ENCODE peak calls at places on chromosomes 2 and 18, in ten cellular contexts. O is EH; K is breast epithelium; H is DMS79; C is stimulated activated CD8-positive, alpha-beta memory T cell treated with anti-CD3 and anti-CD28 coated beads, Interleukin-4, amount 100 ng/mL, for 4 hours; M is SW480; B is upper lobe of right lung; E is stomach; R is heart left ventricle; L is SIG-M5. Z is an unnamed sample.

GRCh38 chr18:13615432-13615861 is 110.9 kb downstream of the FAM210A start:
- DNase-seq in O (peak; percentile 4), K (no peak), H (no peak), C (no peak), M (no peak), B (no peak), E (no peak), R (no peak), L (no peak), Z (no peak)

GRCh38 chr18:24809173-24809955 is 348.9 kb downstream of the HRH4 start:
- DNase-seq in O (no peak), K (no peak), H (no peak), C (no peak), M (no peak), B (no peak), E (no peak), R (no peak), L (no peak), Z (no peak)

GRCh38 chr2:202933139-202933510 is 21.1 kb downstream of the CARF start:
- DNase-seq in O (no peak), K (no peak), H (no peak), C (no peak), M (no peak), B (no peak), E (no peak), R (no peak), L (no peak), Z (no peak)

GRCh38 chr2:39696072-39696471 is 30.4 kb downstream of the TMEM178A start:
- DNase-seq in O (peak; percentile 87), K (no peak), H (peak; percentile 73), C (no peak), M (no peak), B (no peak), E (no peak), R (no peak), L (no peak), Z (no peak)

GRCh38 chr2:10518470-10519060 is 70.4 kb upstream of the ODC1 start:
- DNase-seq in O (no peak), K (no peak), H (no peak), C (no peak), M (no peak), B (no peak), E (no peak), R (no peak), L (no peak), Z (no peak)

GRCh38 chr2:112751451-112752197 is 12.8 kb downstream of the CKAP2L start:
- DNase-seq in O (peak; percentile 59), K (no peak), H (no peak), C (no peak), M (no peak), B (no peak), E (no peak), R (no peak), L (no peak), Z (no peak)

GRCh38 chr2:101400516-101401315 is 13.4 kb upstream of the CREG2 start:
- DNase-seq in O (peak; percentile 3), K (no peak), H (no peak), C (no peak), M (no peak), B (no peak), E (no peak), R (no peak), L (no peak), Z (no peak)

GRCh38 chr2:30862054-30862651 is 54.9 kb upstream of the CAPN13 start:
- DNase-seq in O (peak; percentile 80), K (no peak), H (no peak), C (peak; percentile 5), M (peak; percentile 79), B (no peak), E (peak; percentile 71), R (peak; percentile 55), L (no peak), Z (no peak)

GRCh38 chr2:173076557-173077345 is 1.1 kb downstream of the MAP3K20 start:
- DNase-seq in O (peak; percentile 61), K (peak; percentile 48), H (no peak), C (no peak), M (peak; percentile 12), B (peak; percentile 80), E (peak; percentile 44), R (peak; percentile 47), L (no peak), Z (no peak)

GRCh38 chr2:133422946-133423345 is 145.3 kb downstream of the NCKAP5 start:
- DNase-seq in O (peak; percentile 89), K (no peak), H (no peak), C (no peak), M (no peak), B (no peak), E (no peak), R (no peak), L (no peak), Z (no peak)

GRCh38 chr18:26700201-26700600 is 151.8 kb upstream of the KCTD1 start:
- DNase-seq in O (no peak), K (no peak), H (no peak), C (no peak), M (no peak), B (no peak), E (no peak), R (no peak), L (no peak), Z (no peak)

GRCh38 chr2:128414351-128414750 is 95.7 kb upstream of the HS6ST1 start:
- DNase-seq in O (no peak), K (no peak), H (no peak), C (no peak), M (no peak), B (peak; percentile 38), E (peak; percentile 10), R (no peak), L (no peak), Z (peak; percentile 13)

GRCh38 chr2:128513416-128514283 is 195.0 kb upstream of the HS6ST1 start:
- DNase-seq in O (no peak), K (no peak), H (no peak), C (no peak), M (no peak), B (peak; percentile 68), E (no peak), R (no peak), L (peak; percentile 68), Z (no peak)

GRCh38 chr18:11676867-11677266 is 12.2 kb upstream of the GNAL start:
- DNase-seq in O (no peak), K (no peak), H (no peak), C (no peak), M (peak; percentile 12), B (no peak), E (no peak), R (no peak), L (no peak), Z (no peak)

GRCh38 chr2:13255485-13255884 is 538.7 kb downstream of the TRIB2 start:
- DNase-seq in O (no peak), K (no peak), H (no peak), C (no peak), M (no peak), B (no peak), E (no peak), R (no peak), L (no peak), Z (no peak)

GRCh38 chr2:7456762-7457161 is 539.5 kb downstream of the RNF144A start:
- DNase-seq in O (no peak), K (no peak), H (no peak), C (no peak), M (no peak), B (no peak), E (no peak), R (no peak), L (no peak), Z (no peak)

GRCh38 chr2:109510136-109511028 is 103.4 kb downstream of the SEPTIN10 start:
- DNase-seq in O (peak; percentile 80), K (peak; percentile 62), H (peak; percentile 56), C (peak; percentile 41), M (peak; percentile 79), B (peak; percentile 83), E (peak; percentile 84), R (peak; percentile 67), L (no peak), Z (no peak)

GRCh38 chr2:135951071-135951583 is 34.3 kb downstream of the DARS1 start:
- DNase-seq in O (no peak), K (no peak), H (peak; percentile 92), C (no peak), M (no peak), B (no peak), E (no peak), R (no peak), L (no peak), Z (no peak)

GRCh38 chr2:25375371-25375988 is 33.8 kb upstream of the DNMT3A start:
- DNase-seq in O (no peak), K (peak; percentile 17), H (no peak), C (no peak), M (no peak), B (peak; percentile 38), E (peak; percentile 18), R (no peak), L (no peak), Z (no peak)

GRCh38 chr2:202848813-202849212 is 22.8 kb downstream of the ICA1L start:
- DNase-seq in O (no peak), K (no peak), H (no peak), C (no peak), M (no peak), B (peak; percentile 77), E (no peak), R (no peak), L (no peak), Z (no peak)

GRCh38 chr2:178225011-178225817 is 30.9 kb downstream of the OSBPL6 start:
- DNase-seq in O (peak; percentile 55), K (no peak), H (peak; percentile 27), C (no peak), M (no peak), B (no peak), E (no peak), R (no peak), L (no peak), Z (no peak)

GRCh38 chr2:17620280-17620679 is 79.8 kb downstream of the VSNL1 start:
- DNase-seq in O (peak; percentile 43), K (peak; percentile 73), H (no peak), C (no peak), M (no peak), B (no peak), E (no peak), R (peak; percentile 61), L (no peak), Z (no peak)

GRCh38 chr2:240348522-240348921 is 86.9 kb upstream of the GPC1 start:
- DNase-seq in O (no peak), K (no peak), H (no peak), C (no peak), M (no peak), B (no peak), E (no peak), R (no peak), L (no peak), Z (no peak)

GRCh38 chr18:33612632-33613031 is 34.6 kb downstream of the ASXL3 start:
- DNase-seq in O (no peak), K (no peak), H (no peak), C (no peak), M (no peak), B (no peak), E (no peak), R (no peak), L (no peak), Z (no peak)

GRCh38 chr18:13520306-13520705 is 206.1 kb downstream of the FAM210A start:
- DNase-seq in O (no peak), K (no peak), H (no peak), C (no peak), M (no peak), B (no peak), E (no peak), R (no peak), L (no peak), Z (no peak)

GRCh38 chr18:73880387-73880786 is 267.2 kb downstream of the FBXO15 start:
- DNase-seq in O (peak; percentile 32), K (no peak), H (no peak), C (no peak), M (no peak), B (no peak), E (no peak), R (no peak), L (no peak), Z (no peak)

Z was measured in suprapubic skin.